ENCODE peak calls at places on chromosome 14, in six cellular contexts. A, L, Z, E, H and B are unnamed samples.

GRCh38 chr14:93939304-93940229 is 12.4 kb downstream of the FAM181A start:
- DNase-seq in H (peak; percentile 91), A (peak; percentile 8), Z (peak; percentile 94), E (peak; percentile 93), L (peak; percentile 67), B (no peak)

GRCh38 chr14:51182166-51182565 is 57.9 kb upstream of the TMX1 start:
- DNase-seq in A (no peak), E (no peak), L (no peak), H (no peak), Z (no peak), B (no peak)

GRCh38 chr14:97485172-97485571 is 688.0 kb downstream of the VRK1 start:
- DNase-seq in E (no peak), L (no peak), A (no peak), H (no peak), Z (no peak), B (no peak)

GRCh38 chr14:31449136-31449535 is 8.2 kb downstream of the DTD2 start:
- DNase-seq in E (no peak), H (no peak), L (no peak), Z (no peak), A (no peak), B (no peak)

GRCh38 chr14:37142835-37143499 is 29.4 kb downstream of the SLC25A21 start:
- DNase-seq in Z (no peak), L (peak; percentile 72), H (no peak), E (no peak), A (no peak), B (peak; percentile 63)

GRCh38 chr14:75646762-75647161 is 13.9 kb downstream of the ERG28 start:
- DNase-seq in H (no peak), L (no peak), E (no peak), A (no peak), Z (no peak), B (no peak)

GRCh38 chr14:37443461-37443860 is 151.6 kb downstream of the FOXA1 start:
- DNase-seq in Z (no peak), A (no peak), L (peak; percentile 49), H (no peak), E (no peak), B (no peak)

GRCh38 chr14:94971750-94972149 is 185.6 kb downstream of the DICER1 start:
- DNase-seq in A (no peak), L (no peak), H (no peak), Z (no peak), E (no peak), B (no peak)